ENCODE peak calls at places on chromosomes 6 and 20, in five cellular contexts. J is neuronal stem cell, W is H9, G is mesendoderm, L is trophoblast cell. U is an unnamed sample.

GRCh38 chr6:3482869-3483268 is 26.0 kb upstream of the SLC22A23 start:
- DNase-seq in J (no peak), W (no peak), G (no peak), L (no peak), U (no peak)

GRCh38 chr20:18851556-18852098 is 38.0 kb downstream of the SCP2D1 start:
- DNase-seq in J (no peak), W (no peak), G (no peak), L (no peak), U (no peak)

GRCh38 chr6:25889877-25890853 is 16.1 kb upstream of the SLC17A3 start:
- DNase-seq in J (peak), W (no peak), G (peak), L (peak), U (peak)

GRCh38 chr20:37816003-37816402 is 86.9 kb upstream of the VSTM2L start:
- DNase-seq in J (no peak), W (no peak), G (no peak), L (no peak), U (no peak)

GRCh38 chr6:154503576-154504501 is 6.6 kb downstream of the CNKSR3 start:
- DNase-seq in J (no peak), W (no peak), G (no peak), L (no peak), U (no peak)

GRCh38 chr6:10583509-10583908 is 62.4 kb downstream of the GCNT2 start:
- DNase-seq in J (no peak), W (no peak), G (peak), L (no peak), U (no peak)

GRCh38 chr6:116217069-116217468 is 36.8 kb downstream of the TSPYL4 start:
- DNase-seq in J (no peak), W (no peak), G (peak), L (no peak), U (peak)

GRCh38 chr6:136737343-136738177 is 54.7 kb downstream of the MAP3K5 start:
- DNase-seq in J (no peak), W (no peak), G (no peak), L (no peak), U (peak)

GRCh38 chr6:75526502-75527127 is 33.0 kb upstream of the FILIP1 start:
- DNase-seq in J (peak), W (peak), G (peak), L (peak), U (peak)

GRCh38 chr6:122141246-122141645 is 258.2 kb upstream of the HSF2 start:
- DNase-seq in J (no peak), W (no peak), G (no peak), L (no peak), U (no peak)

GRCh38 chr6:6918216-6918983 is 189.4 kb upstream of the RREB1 start:
- DNase-seq in J (no peak), W (no peak), G (no peak), L (no peak), U (peak)

GRCh38 chr6:167550936-167551633 is 226.2 kb downstream of the TTLL2 start:
- DNase-seq in J (no peak), W (no peak), G (no peak), L (no peak), U (no peak)

GRCh38 chr6:2044192-2044591 is 201.2 kb downstream of the GMDS start:
- DNase-seq in J (no peak), W (no peak), G (no peak), L (no peak), U (no peak)

GRCh38 chr6:133240511-133241087 is 558 bp upstream of the EYA4 start:
- DNase-seq in J (peak), W (peak), G (peak), L (no peak), U (peak)

GRCh38 chr6:27374824-27375612 is 13.5 kb upstream of the ZNF391 start:
- DNase-seq in J (peak), W (peak), G (peak), L (peak), U (peak)

GRCh38 chr20:2817891-2818595 is 1.9 kb downstream of the TMEM239 start:
- DNase-seq in J (no peak), W (no peak), G (no peak), L (peak), U (no peak)

GRCh38 chr6:157047951-157048350 is 270.8 kb downstream of the ARID1B start:
- DNase-seq in J (no peak), W (no peak), G (no peak), L (no peak), U (no peak)

GRCh38 chr6:63066053-63066704 is 145.1 kb upstream of the FKBP1C start:
- DNase-seq in J (no peak), W (no peak), G (peak), L (no peak), U (peak)

GRCh38 chr20:19659468-19659867 is 98.6 kb upstream of the RIN2 start:
- DNase-seq in J (no peak), W (no peak), G (no peak), L (no peak), U (no peak)

GRCh38 chr6:163133017-163133416 is 281.5 kb upstream of the QKI start:
- DNase-seq in J (no peak), W (no peak), G (peak), L (no peak), U (no peak)

GRCh38 chr6:16414205-16414604 is 175.8 kb downstream of the GMPR start:
- DNase-seq in J (no peak), W (no peak), G (no peak), L (no peak), U (no peak)

GRCh38 chr20:24770628-24771556 is 178.2 kb upstream of the CST7 start:
- DNase-seq in J (no peak), W (peak), G (no peak), L (no peak), U (no peak)

GRCh38 chr6:4791174-4791573 is 15.0 kb downstream of the CDYL start:
- DNase-seq in J (no peak), W (no peak), G (no peak), L (no peak), U (no peak)

GRCh38 chr6:125041740-125042459 is 79.7 kb downstream of the RNF217 start:
- DNase-seq in J (no peak), W (no peak), G (no peak), L (no peak), U (peak)

GRCh38 chr6:169101036-169101805 is 152.4 kb downstream of the THBS2 start:
- DNase-seq in J (no peak), W (no peak), G (no peak), L (no peak), U (no peak)
- H2AK5ac ChIP-seq in J (no peak), W (no peak), G (no peak), L (no peak), U (no peak)

GRCh38 chr20:50052550-50052949 is 60.4 kb downstream of the UBE2V1 start:
- DNase-seq in J (no peak), W (no peak), G (no peak), L (no peak), U (no peak)

GRCh38 chr20:50050660-50051308 is 62.2 kb downstream of the UBE2V1 start:
- DNase-seq in J (no peak), W (no peak), G (no peak), L (peak), U (no peak)

GRCh38 chr20:50048420-50049166 is 64.4 kb downstream of the UBE2V1 start:
- DNase-seq in J (no peak), W (no peak), G (no peak), L (no peak), U (no peak)

GRCh38 chr20:50050214-50050613 is 62.7 kb downstream of the UBE2V1 start:
- DNase-seq in J (no peak), W (no peak), G (no peak), L (no peak), U (no peak)

DNA sequence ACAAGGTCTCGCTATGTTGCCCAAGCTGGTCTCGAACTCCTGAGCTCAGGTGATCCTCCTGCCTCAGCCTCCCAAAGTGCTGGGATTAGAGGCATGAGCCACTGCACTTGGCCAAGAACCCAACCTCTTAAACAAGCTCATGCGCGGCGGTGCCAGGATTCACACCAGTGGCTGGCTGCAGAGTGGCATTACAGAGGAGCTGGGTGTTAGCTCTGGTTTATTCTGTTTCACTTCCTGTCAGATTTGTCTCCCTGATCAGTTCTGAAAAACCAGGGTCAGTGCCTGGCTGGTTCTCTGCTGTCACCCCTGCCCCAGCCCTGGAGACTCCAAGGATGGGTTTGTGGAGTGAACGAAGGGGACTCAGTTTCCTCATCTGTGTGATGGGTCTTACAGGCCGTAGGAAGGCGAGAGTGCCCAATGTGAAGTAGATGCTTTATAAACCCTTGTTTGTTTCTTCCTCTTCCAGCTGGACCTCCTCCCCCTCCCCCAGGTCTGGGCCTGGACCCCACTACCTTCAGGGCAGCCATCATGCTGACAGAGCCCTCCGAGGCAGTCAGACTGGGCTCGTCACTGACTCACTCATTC is 63.4 kb downstream of the UBE2V1 start:
- DNase-seq in J (no peak), W (no peak), G (no peak), L (no peak), U (no peak)
- H3K4me2 ChIP-seq in J (no peak), W (no peak), G (no peak), L (no peak), U (no peak)

DNA sequence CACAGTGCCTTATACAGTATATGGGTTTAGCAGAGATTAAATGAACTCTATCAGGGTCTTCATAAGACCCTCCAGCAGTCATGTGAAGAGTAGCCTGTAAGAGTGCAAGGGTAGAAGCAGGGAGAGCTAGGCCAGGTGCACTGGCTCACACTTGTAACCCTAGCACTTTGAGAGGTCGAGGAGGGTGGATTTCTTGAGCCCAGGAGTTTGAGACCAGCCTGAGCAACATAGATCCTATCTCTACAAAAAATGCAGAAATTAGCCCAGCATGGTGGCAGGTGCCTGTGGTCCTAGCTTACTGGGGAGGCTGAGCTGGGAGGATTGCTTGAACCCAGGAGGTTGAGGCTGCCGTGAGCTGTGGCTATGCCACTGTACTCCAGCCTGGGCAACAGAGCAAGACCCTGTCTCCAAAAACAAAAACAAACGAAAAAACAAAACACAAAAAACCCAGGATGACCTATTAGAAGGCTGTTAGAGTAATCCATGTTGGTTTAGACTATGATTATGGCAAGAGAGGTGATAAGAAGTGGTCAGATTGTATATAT is 31.9 kb downstream of the NCOA3 start:
- DNase-seq in J (no peak), W (no peak), G (no peak), L (no peak), U (no peak)
- H3K9ac ChIP-seq in J (no peak), W (no peak), G (no peak), L (no peak), U (no peak)

GRCh38 chr6:21891065-21891464 is 297.5 kb downstream of the SOX4 start:
- DNase-seq in J (no peak), W (peak), G (no peak), L (no peak), U (no peak)
- H2AK5ac ChIP-seq in J (no peak), W (no peak), G (no peak), L (no peak), U (peak)

GRCh38 chr20:43821795-43822194 is 92.9 kb upstream of the TOX2 start:
- DNase-seq in J (no peak), W (no peak), G (no peak), L (no peak), U (no peak)
- H3K4me2 ChIP-seq in J (no peak), W (no peak), G (no peak), L (no peak), U (no peak)

GRCh38 chr20:310645-311044 is 13.3 kb downstream of the ZCCHC3 start:
- DNase-seq in J (no peak), W (no peak), G (no peak), L (no peak), U (no peak)

GRCh38 chr20:309841-310644 is 12.7 kb downstream of the ZCCHC3 start:
- DNase-seq in J (peak), W (peak), G (peak), L (peak), U (peak)

GRCh38 chr20:311603-312002 is 13.7 kb upstream of the SOX12 start:
- DNase-seq in J (no peak), W (no peak), G (no peak), L (no peak), U (no peak)

GRCh38 chr20:308427-309038 is 11.2 kb downstream of the ZCCHC3 start:
- DNase-seq in J (no peak), W (no peak), G (no peak), L (no peak), U (no peak)

GRCh38 chr20:309306-309840 is 12.0 kb downstream of the ZCCHC3 start:
- DNase-seq in J (no peak), W (no peak), G (no peak), L (no peak), U (no peak)
- H3K9ac ChIP-seq in J (no peak), W (peak), G (peak), L (no peak), U (peak)

GRCh38 chr6:31128093-31128676 is 7.9 kb upstream of the CDSN start:
- DNase-seq in J (peak), W (peak), G (peak), L (peak), U (peak)
- H2AK5ac ChIP-seq in J (no peak), W (no peak), G (no peak), L (no peak), U (no peak)

DNA sequence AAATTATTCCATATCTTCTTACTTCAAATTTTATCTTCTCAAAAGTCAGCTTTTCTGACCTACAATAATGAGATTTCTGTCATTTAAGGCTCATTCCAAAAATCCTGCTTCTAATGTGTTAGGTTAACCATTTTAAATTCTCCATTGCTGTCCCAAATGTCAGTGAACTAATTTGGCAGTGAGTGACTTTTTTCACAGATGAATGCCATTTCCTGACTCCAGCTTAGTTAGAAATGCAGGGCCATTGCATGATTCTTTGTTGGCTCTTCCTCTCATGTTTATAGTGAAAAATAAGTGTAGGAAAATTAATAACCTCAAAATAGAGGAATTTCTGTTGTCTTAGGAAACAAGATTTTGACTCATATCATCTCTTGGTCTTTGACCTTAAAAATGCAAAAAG is 44.1 kb downstream of the VIP start:
- DNase-seq in J (no peak), W (no peak), G (no peak), L (no peak), U (no peak)
- H3K4me2 ChIP-seq in J (no peak), W (no peak), G (no peak), L (no peak), U (no peak)

GRCh38 chr6:119311514-119312142 is 37.9 kb downstream of the MAN1A1 start:
- DNase-seq in J (peak), W (no peak), G (no peak), L (no peak), U (no peak)

GRCh38 chr6:119312441-119312840 is 37.1 kb downstream of the MAN1A1 start:
- DNase-seq in J (no peak), W (no peak), G (no peak), L (no peak), U (no peak)

GRCh38 chr6:119314894-119315272 is 34.7 kb downstream of the MAN1A1 start:
- DNase-seq in J (no peak), W (no peak), G (no peak), L (no peak), U (no peak)

GRCh38 chr6:119312875-119313338 is 36.7 kb downstream of the MAN1A1 start:
- DNase-seq in J (no peak), W (no peak), G (peak), L (no peak), U (no peak)

DNA sequence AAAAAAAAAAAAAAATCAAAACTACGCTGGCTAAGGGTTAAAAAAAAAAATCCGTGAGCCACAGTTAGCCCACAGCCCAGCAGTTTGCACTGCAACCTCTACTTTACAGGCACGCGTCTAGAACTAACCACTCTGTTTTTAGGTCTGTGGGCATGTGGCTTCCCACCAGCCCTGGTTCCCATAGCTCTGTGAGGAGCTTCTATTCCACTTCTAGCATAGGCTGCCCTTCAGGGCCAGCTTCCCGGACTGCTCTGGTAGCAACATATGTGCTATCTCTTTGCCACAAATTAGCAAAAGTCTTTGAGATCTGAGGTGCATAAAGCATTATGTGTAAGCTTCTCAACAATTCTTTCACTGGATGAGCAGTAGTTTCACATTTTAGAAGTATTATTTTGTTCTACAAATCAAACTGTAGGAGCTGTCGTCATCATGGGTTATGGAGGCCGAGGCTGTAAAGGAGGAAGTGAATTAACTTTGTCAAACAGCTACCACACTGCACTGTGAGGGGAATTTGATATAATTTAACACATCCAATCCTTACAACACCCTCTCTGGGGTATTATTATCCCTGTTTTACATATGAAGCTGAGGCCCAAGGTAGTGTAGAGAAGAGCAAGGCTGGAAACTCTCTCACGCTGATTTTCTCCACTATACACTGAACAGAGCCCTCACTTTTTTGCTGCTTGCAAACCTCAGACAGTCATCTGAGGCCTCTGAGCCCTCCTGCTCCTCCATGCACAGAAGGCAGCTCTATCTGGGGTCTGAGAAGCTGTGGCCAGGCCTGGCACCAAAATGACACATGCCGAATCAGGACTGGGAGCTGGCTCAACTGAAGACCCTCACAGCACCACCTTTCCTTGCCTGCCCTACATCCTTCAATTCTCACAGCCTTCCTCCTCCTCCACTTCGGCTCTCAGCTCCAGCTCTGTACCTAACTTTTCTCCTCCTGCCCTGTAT is 35.3 kb downstream of the MAN1A1 start:
- DNase-seq in J (no peak), W (no peak), G (no peak), L (no peak), U (no peak)
- H3K9ac ChIP-seq in J (no peak), W (no peak), G (no peak), L (no peak), U (peak)

GRCh38 chr6:169454204-169454871 is 200.7 kb upstream of the THBS2 start:
- DNase-seq in J (no peak), W (no peak), G (peak), L (peak), U (peak)

GRCh38 chr6:169453221-169453620 is 199.6 kb upstream of the THBS2 start:
- DNase-seq in J (no peak), W (no peak), G (no peak), L (no peak), U (no peak)

GRCh38 chr6:169452869-169453186 is 199.2 kb upstream of the THBS2 start:
- DNase-seq in J (no peak), W (no peak), G (no peak), L (no peak), U (no peak)

GRCh38 chr6:169451065-169451840 is 197.6 kb upstream of the THBS2 start:
- DNase-seq in J (no peak), W (no peak), G (no peak), L (peak), U (no peak)

DNA sequence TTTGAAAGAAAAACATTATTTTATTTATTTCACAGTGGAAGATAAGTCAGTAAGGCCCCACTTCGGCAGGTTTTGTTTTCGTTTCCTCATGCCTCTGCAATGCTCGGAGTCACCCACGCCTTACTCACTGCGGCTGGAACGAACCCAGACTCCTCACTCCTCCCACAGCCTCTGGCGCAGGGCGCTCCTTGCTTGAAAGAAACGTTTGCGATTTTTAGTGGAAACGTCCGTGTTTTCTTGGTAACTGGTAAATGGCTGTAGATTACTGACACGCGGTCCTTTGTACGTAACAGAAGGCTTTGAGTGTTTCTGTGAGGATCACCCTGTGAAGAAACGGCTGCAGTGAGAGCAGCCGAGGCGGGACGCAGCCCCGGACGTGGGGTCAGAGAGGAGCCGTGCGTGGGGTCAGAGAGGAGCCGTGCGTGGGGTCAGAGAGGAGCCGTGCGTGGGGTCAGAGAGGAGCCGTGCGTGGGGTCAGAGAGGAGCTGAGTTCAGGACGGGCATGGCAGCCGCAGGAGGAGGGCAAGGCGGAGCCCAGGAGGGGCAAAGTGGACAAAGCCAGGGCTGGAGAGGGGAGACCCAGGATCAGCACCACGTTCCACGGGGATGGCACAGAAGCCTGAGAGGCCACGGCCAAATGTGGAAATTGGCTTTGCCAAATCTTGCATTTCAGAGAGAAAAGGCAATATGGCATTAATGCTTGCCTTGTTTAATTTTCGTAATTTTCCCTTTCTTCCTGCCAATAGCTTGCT is 198.6 kb upstream of the THBS2 start:
- DNase-seq in J (no peak), W (no peak), G (no peak), L (peak), U (no peak)
- H2AK5ac ChIP-seq in J (no peak), W (no peak), G (no peak), L (no peak), U (no peak)

U was measured in mesenchymal stem cell.